ENCODE peak calls at places on chromosomes 16 and 17, in five cellular contexts. O, Q, C, J and N are unnamed samples.

GRCh38 chr17:57806083-57806830 is 43.6 kb downstream of the MRPS23 start:
- DNase-seq in Q (no peak), C (no peak), O (no peak), J (peak; percentile 14), N (no peak)

GRCh38 chr17:45221081-45221996 is at the start of gene FMNL1:
- DNase-seq in J (no peak), C (no peak), Q (no peak), O (no peak), N (no peak)

GRCh38 chr17:49984776-49985175 is 10.2 kb downstream of the DLX3 start:
- DNase-seq in Q (no peak), J (no peak), C (no peak), O (no peak), N (no peak)

GRCh38 chr17:34312080-34312479 is 7.2 kb upstream of the CCL8 start:
- DNase-seq in C (no peak), O (no peak), J (no peak), Q (no peak), N (no peak)

GRCh38 chr17:58326609-58327341 is 1.8 kb downstream of the TSPOAP1 start:
- DNase-seq in J (no peak), O (no peak), C (no peak), Q (no peak), N (no peak)

GRCh38 chr16:87192418-87193073 is 124.6 kb downstream of the C16orf95 start:
- DNase-seq in C (no peak), O (no peak), J (no peak), Q (no peak), N (no peak)

GRCh38 chr17:77432791-77433190 is 292.0 kb downstream of the SEC14L1 start:
- DNase-seq in C (no peak), O (no peak), Q (no peak), J (no peak), N (no peak)

GRCh38 chr17:48153711-48154642 is 46.4 kb downstream of the SNX11 start:
- DNase-seq in J (peak; percentile 68), O (no peak), Q (peak; percentile 36), C (peak; percentile 56), N (peak; percentile 4)

GRCh38 chr16:844638-845348 is 44.3 kb upstream of the GNG13 start:
- DNase-seq in J (no peak), O (no peak), Q (no peak), C (no peak), N (no peak)

GRCh38 chr17:4623249-4623648 is 18.2 kb downstream of the ALOX15 start:
- DNase-seq in Q (no peak), O (no peak), J (no peak), C (no peak), N (peak; percentile 76)

GRCh38 chr16:81601008-81601428 is 156.4 kb downstream of the CMIP start:
- DNase-seq in O (no peak), Q (no peak), C (peak; percentile 62), J (no peak), N (peak; percentile 94)

GRCh38 chr16:8865145-8865882 is 3.5 kb downstream of the CARHSP1 start:
- DNase-seq in O (no peak), J (no peak), Q (no peak), C (no peak), N (no peak)

GRCh38 chr17:40218006-40218739 is 931 bp upstream of the WIPF2 start:
- DNase-seq in O (no peak), J (no peak), Q (no peak), C (peak; percentile 51), N (no peak)

GRCh38 chr17:42865638-42866094 is 14.7 kb downstream of the AOC3 start:
- DNase-seq in J (no peak), O (no peak), Q (no peak), C (no peak), N (no peak)

GRCh38 chr17:60103957-60104356 is 25.2 kb upstream of the HEATR6 start:
- DNase-seq in J (no peak), C (no peak), O (no peak), Q (no peak), N (no peak)

GRCh38 chr16:709651-710499 is 4.3 kb upstream of the FBXL16 start:
- DNase-seq in C (peak; percentile 66), J (peak; percentile 50), Q (peak; percentile 91), O (no peak), N (no peak)

GRCh38 chr17:71334041-71334781 is 786.6 kb upstream of the SOX9 start:
- DNase-seq in Q (no peak), J (no peak), C (no peak), O (no peak), N (no peak)

GRCh38 chr17:42276359-42276608 is at the start of gene STAT5B:
- DNase-seq in Q (no peak), C (no peak), J (peak; percentile 66), O (peak; percentile 46), N (no peak)

GRCh38 chr16:87389245-87389644 is 2.9 kb upstream of the MAP1LC3B start:
- DNase-seq in J (no peak), Q (no peak), C (no peak), O (no peak), N (no peak)

GRCh38 chr16:87234601-87235000 is 82.6 kb downstream of the C16orf95 start:
- DNase-seq in C (no peak), J (no peak), O (no peak), Q (no peak), N (no peak)

GRCh38 chr17:49700956-49701355 is 6.8 kb downstream of the SLC35B1 start:
- DNase-seq in C (no peak), O (no peak), Q (no peak), J (no peak), N (no peak)

GRCh38 chr17:55585629-55586028 is 74.4 kb upstream of the SMIM36 start:
- DNase-seq in Q (no peak), C (no peak), O (no peak), J (no peak), N (no peak)

GRCh38 chr16:17367034-17367433 is 103.7 kb downstream of the XYLT1 start:
- DNase-seq in C (peak; percentile 97), O (no peak), Q (no peak), J (no peak), N (no peak)

GRCh38 chr16:15053904-15054303 is 2.0 kb downstream of the NTAN1 start:
- DNase-seq in C (no peak), Q (no peak), O (no peak), J (no peak), N (no peak)

DNA sequence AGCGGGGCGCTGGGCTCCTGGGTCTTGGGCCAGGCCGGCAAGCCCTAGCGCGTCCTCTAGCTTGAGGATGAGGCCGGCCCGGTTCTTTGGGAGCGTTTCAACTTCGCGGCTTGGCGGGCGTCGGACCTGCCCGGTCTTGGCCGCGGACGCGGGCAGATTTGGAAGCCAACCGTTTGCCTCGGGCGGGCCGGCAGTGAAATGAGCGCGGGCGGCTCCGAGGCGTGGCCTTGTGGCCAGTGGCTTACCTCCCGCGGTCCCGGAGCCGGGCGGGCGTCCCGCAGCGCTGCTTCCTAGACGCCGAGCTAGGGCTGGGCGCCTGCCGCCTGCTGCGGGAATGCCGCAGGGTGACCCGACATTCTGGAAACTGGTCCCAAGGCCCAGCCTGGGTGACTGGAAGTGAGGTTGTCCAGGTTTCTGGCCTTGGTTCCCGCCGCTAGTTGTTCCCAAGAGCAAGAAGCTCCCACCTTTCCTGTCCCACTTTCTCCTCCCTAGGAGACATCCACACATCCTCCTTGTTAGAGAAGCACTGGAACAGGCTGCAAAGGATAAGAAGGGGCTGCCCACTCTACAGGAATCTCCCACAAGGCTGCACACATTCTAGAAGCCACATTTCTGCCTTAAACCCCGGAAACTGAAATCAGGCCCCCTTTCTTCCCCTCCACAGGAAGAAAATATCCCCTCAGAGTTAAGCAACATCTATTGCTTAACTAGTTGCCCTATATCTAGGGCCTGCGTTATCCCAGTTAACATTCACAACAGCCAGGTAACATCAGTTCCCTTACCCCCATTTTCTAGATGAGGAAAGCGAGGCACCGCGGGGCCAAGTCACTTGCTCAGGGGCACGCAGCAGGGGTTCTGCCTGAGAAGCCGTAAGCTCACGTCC is 4.5 kb upstream of the CBX8 start:
- DNase-seq in J (peak; percentile 60), Q (no peak), C (no peak), O (no peak), N (no peak)
- H3K4me1 ChIP-seq in J (no peaks in the 10 kb centered on the region), Q (peaks cover 3% of the 10 kb centered on the region), C (peaks cover 54% of the 10 kb centered on the region), O (peaks cover 53% of the 10 kb centered on the region), N (no peaks in the 10 kb centered on the region)

GRCh38 chr17:17922198-17922901 is 49.9 kb downstream of the TOM1L2 start:
- DNase-seq in J (no peak), Q (peak; percentile 59), C (no peak), O (no peak), N (no peak)
- H3K4me1 ChIP-seq in J (peaks cover 3% of the 10 kb centered on the region), Q (peaks cover 29% of the 10 kb centered on the region), C (peaks cover 79% of the 10 kb centered on the region), O (peaks cover 38% of the 10 kb centered on the region), N (peaks cover 47% of the 10 kb centered on the region)

DNA sequence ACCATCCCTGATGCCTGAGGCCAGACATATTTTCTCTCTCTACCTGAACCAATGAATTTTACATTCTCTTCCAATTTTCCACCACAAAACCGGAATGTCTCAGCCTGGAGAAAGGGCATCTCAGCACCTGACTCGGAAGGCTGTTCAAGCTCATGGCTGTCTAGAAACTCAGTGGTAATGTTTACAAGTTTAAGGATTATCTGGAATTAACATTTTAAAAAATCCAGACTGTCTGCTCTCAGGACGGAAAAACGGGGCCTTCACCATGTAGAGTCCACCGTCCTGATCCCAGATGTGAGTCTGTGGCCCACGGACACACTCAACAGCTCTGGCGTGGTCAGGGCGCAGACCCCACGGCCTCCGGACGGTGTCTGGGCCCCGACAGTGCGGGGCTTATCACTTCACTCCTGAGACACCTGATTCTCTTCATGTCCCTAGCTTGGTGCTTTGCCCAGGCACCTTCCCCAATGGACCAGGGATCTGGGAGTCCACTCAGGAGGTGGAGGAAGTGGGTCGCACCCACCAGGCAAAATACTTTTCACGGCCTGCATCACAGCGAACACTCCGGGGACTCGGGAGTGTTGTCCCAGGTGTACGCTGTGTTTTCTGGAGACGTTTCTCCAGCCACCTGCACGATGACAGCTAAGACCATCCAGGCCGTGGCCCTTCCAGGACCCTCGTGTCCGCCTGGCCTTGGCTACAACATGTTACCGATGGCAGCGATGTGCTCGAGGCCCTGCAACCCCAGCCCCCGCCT is 101.5 kb downstream of the ZNF778 start:
- DNase-seq in C (no peak), Q (no peak), O (no peak), J (no peak), N (no peak)
- H3K4me1 ChIP-seq in C (peaks cover 93% of the 10 kb centered on the region), Q (peaks cover 50% of the 10 kb centered on the region), O (peaks cover 83% of the 10 kb centered on the region), J (peaks cover 13% of the 10 kb centered on the region), N (peaks cover 54% of the 10 kb centered on the region)

GRCh38 chr17:81398170-81398854 is 3.1 kb downstream of the BAHCC1 start:
- DNase-seq in Q (peak; percentile 55), C (peak; percentile 90), J (peak; percentile 74), O (no peak), N (no peak)
- H3K4me1 ChIP-seq in Q (peaks cover 41% of the 10 kb centered on the region), C (peaks cover 51% of the 10 kb centered on the region), J (no peaks in the 10 kb centered on the region), O (peaks cover 38% of the 10 kb centered on the region), N (no peaks in the 10 kb centered on the region)

DNA sequence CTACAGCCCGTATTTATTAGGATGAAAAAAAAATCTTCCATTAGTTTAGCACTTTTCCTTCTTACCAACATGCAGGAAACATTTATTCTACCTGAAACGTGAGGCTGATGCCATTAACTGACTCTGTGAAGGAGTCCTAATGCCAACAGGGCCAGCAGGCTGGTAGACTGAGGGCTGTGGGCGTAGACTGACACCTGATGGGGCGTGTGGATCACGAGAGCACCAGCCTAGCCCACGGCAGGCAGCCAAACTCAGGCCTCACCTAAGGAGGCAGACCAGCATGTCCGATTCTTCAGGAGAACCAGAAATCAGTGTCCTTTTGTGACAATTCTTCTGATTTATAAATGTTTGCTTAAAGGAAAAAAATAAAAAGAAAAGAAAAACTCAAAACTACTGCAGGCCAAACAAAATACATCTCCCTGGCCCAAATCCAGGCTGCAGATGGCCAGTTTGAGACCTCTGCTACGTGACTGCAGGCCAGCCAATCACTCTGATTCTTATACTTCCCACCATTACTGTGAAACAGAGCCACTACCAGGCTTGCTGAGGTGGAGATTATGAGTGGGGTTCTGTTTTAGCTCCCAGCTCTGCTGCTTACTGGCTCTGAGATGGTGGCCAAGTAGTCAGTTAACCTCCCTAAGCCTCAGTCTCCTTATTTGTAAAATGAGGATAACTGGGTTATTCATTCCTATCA is 66.5 kb downstream of the GNAO1 start:
- DNase-seq in C (no peak), Q (no peak), O (no peak), J (no peak), N (no peak)
- H3K4me1 ChIP-seq in C (no peaks in the 10 kb centered on the region), Q (peaks cover 33% of the 10 kb centered on the region), O (no peaks in the 10 kb centered on the region), J (no peaks in the 10 kb centered on the region), N (no peaks in the 10 kb centered on the region)

GRCh38 chr16:56938664-56939513 is 6.9 kb downstream of the HERPUD1 start:
- DNase-seq in Q (no peak), O (no peak), J (no peak), C (no peak), N (no peak)
- H3K4me1 ChIP-seq in Q (peaks cover 6% of the 10 kb centered on the region), O (peaks cover 33% of the 10 kb centered on the region), J (no peaks in the 10 kb centered on the region), C (peaks cover 3% of the 10 kb centered on the region), N (peaks cover 9% of the 10 kb centered on the region)